ENCODE peak calls at places on chromosome 10, in eight cellular contexts. R is GM06990, C is vagina, Y is lower leg skin, H is upper lobe of right lung, X is heart right ventricle, F is RWPE1, W is progenitor cell of endocrine pancreas. Q is an unnamed sample.

GRCh38 chr10:87552248-87552914 is 47.7 kb downstream of the MINPP1 start:
- DNase-seq in F (no peak), H (no peak), C (no peak), W (no peak), X (no peak), Y (no peak), R (no peak), Q (no peak)

GRCh38 chr10:102208311-102209035 is 17.6 kb upstream of the ELOVL3 start:
- DNase-seq in Y (no peak), X (no peak), H (no peak), C (no peak), R (no peak), F (no peak), W (no peak), Q (no peak)

GRCh38 chr10:29828978-29829377 is 194.2 kb upstream of the SVIL start:
- DNase-seq in Y (no peak), R (no peak), C (no peak), X (no peak), W (no peak), H (no peak), F (no peak), Q (no peak)

GRCh38 chr10:57696641-57697040 is 571.1 kb downstream of the IPMK start:
- DNase-seq in Y (no peak), W (no peak), X (no peak), F (peak; percentile 24), R (no peak), C (no peak), H (no peak), Q (no peak)

GRCh38 chr10:103276941-103277712 is at the start of gene INA:
- DNase-seq in X (no peak), C (no peak), H (no peak), W (peak; percentile 31), F (peak; percentile 55), Y (no peak), R (peak; percentile 70), Q (no peak)

GRCh38 chr10:128065881-128066534 is 60.2 kb downstream of the MKI67 start:
- DNase-seq in R (no peak), C (no peak), H (peak; percentile 45), Y (no peak), W (no peak), X (no peak), F (no peak), Q (no peak)

GRCh38 chr10:78337646-78338391 is 304.2 kb downstream of the RPS24 start:
- DNase-seq in R (no peak), H (no peak), W (no peak), F (no peak), X (no peak), Y (peak; percentile 9), C (peak; percentile 46), Q (peak; percentile 67)

GRCh38 chr10:63438506-63439498 is 27.0 kb downstream of the JMJD1C start:
- DNase-seq in C (no peak), H (no peak), R (no peak), X (no peak), W (no peak), F (no peak), Y (no peak), Q (no peak)

GRCh38 chr10:50275650-50276235 is 24.4 kb upstream of the ASAH2 start:
- DNase-seq in W (peak; percentile 24), X (peak; percentile 29), H (no peak), Y (peak; percentile 27), R (no peak), F (peak; percentile 11), C (no peak), Q (no peak)

GRCh38 chr10:101142533-101143353 is 11.6 kb downstream of the TLX1 start:
- DNase-seq in Y (no peak), H (no peak), C (no peak), X (no peak), R (no peak), W (no peak), F (no peak), Q (no peak)

GRCh38 chr10:12631216-12631615 is 281.9 kb downstream of the CAMK1D start:
- DNase-seq in W (no peak), Y (no peak), X (no peak), F (no peak), R (no peak), H (no peak), C (no peak), Q (no peak)

GRCh38 chr10:130179640-130180039 is 43.4 kb downstream of the GLRX3 start:
- DNase-seq in W (no peak), F (peak; percentile 37), C (no peak), Y (no peak), H (no peak), X (no peak), R (no peak), Q (no peak)

GRCh38 chr10:114157912-114158311 is 16.1 kb downstream of the CCDC186 start:
- DNase-seq in W (no peak), H (no peak), X (no peak), C (no peak), R (no peak), Y (no peak), F (no peak), Q (no peak)

GRCh38 chr10:30911303-30911863 is 120.3 kb downstream of the ZNF438 start:
- DNase-seq in F (no peak), R (no peak), H (no peak), C (no peak), Y (no peak), X (no peak), W (no peak), Q (no peak)

GRCh38 chr10:93947055-93947454 is 46.7 kb upstream of the PLCE1 start:
- DNase-seq in H (no peak), Y (no peak), X (no peak), C (no peak), F (no peak), R (no peak), W (no peak), Q (no peak)

GRCh38 chr10:119254355-119254754 is 47.0 kb downstream of the GRK5 start:
- DNase-seq in W (no peak), H (no peak), F (no peak), Y (no peak), X (no peak), C (no peak), R (no peak), Q (no peak)

GRCh38 chr10:10814103-10814502 is 203.6 kb upstream of the CELF2 start:
- DNase-seq in W (no peak), R (no peak), C (no peak), H (no peak), X (no peak), F (no peak), Y (no peak), Q (no peak)

GRCh38 chr10:3825862-3826351 is 40.9 kb upstream of the KLF6 start:
- DNase-seq in Y (no peak), C (no peak), W (no peak), H (no peak), F (no peak), R (no peak), X (no peak), Q (no peak)

GRCh38 chr10:20966426-20966825 is 69.3 kb upstream of the NEBL start:
- DNase-seq in C (no peak), R (no peak), Y (no peak), W (no peak), H (no peak), X (no peak), F (no peak), Q (no peak)

GRCh38 chr10:80501381-80501912 is 36.3 kb upstream of the SH2D4B start:
- DNase-seq in X (no peak), R (no peak), F (peak; percentile 57), H (peak; percentile 48), C (no peak), W (no peak), Y (no peak), Q (no peak)

GRCh38 chr10:50497758-50498157 is 126.0 kb downstream of the SGMS1 start:
- DNase-seq in F (peak; percentile 56), X (no peak), C (no peak), W (no peak), H (no peak), Y (no peak), R (peak; percentile 33), Q (no peak)

GRCh38 chr10:25026463-25026862 is 10.1 kb downstream of the THNSL1 start:
- DNase-seq in R (no peak), F (peak; percentile 32), W (no peak), X (no peak), H (no peak), C (no peak), Y (no peak), Q (no peak)
- TF ChIP-seq CTCF in R (no peak), F (peak; percentile 61), W (no peak), X (peak; percentile 61), H (peak; percentile 31), C (no peak), Y (no peak), Q (no peak)

DNA sequence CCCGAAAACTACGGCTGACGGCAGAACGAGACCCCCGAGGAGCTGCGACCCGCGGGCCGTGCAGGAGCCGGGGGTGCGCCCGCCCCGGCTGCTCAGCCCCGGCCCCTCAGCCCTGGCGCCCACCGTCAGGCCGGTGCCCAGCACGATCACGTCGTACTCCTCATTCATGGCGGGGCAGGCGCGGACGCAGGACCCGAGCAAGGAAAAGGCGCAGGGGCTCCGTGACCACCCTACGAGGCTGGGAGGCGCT is 218 bp downstream of the GDI2 start:
- DNase-seq in F (no peak), Y (no peak), R (no peak), C (no peak), W (no peak), H (no peak), X (no peak), Q (no peak)
- TF ChIP-seq CTCF in F (no peak), Y (no peak), R (no peak), C (no peak), W (no peak), H (no peak), X (no peak), Q (no peak)

DNA sequence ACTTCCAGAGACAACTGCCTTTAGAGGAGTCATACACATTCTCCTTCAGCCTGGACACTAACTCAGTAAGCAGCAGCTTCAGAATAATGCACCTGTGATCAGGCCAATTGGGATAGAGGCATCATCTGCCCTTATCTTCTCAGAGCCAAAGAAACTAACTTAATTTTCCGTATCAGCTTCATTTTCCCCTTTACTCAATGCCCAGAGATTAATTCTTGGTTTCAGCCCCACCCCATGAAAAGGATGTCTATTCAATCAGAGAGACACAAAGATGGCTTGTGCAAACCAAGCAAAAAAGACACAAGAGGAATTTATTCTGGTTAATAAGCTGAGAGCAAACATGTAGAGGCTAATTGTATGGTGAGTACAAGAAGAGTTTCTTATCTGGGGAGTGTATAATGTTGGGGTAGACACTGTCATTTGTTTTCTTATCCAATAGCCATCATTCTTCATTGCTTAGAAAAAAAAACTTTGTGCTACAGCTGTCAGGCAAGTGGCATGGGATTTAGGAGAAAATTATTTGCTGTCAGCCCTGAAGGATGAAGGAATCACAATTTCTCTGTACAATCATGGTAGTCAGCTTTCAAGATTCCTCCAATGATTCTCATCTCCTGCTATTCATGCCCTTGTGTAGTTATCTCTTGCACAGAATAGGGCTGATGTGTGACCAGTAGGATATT is 38.7 kb upstream of the CCSER2 start:
- DNase-seq in W (no peak), Y (no peak), F (no peak), H (no peak), R (no peak), X (no peak), C (no peak), Q (no peak)
- TF ChIP-seq CTCF in W (no peak), Y (no peak), F (no peak), H (no peak), R (no peak), X (no peak), C (no peak), Q (no peak)

DNA sequence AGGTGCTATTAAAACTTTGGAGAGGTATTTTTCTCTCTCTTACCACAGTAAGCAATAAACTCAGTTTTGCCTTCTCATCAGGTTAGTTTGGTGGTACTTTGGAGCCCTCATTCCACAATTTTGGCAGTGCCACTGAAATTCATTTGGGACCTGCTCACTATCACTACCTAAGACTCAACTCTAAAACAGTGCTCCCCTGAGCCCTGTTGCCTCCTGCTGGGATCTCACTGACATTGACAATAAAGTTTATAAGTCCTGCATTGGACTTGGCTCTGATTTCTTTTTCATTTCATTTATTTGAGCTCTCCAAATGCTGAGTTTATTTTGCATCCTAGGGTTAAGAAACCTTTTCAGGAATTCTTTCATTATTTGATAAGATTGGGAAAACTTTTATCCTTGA is 130.8 kb upstream of the HPS1 start:
- DNase-seq in R (no peak), C (no peak), X (no peak), F (no peak), H (no peak), Y (no peak), W (no peak), Q (no peak)
- TF ChIP-seq CTCF in R (no peak), C (no peak), X (no peak), F (no peak), H (no peak), Y (no peak), W (no peak), Q (no peak)